ENCODE peak calls at places on chromosomes 6 and 20, in five cellular contexts. E is transverse colon, A is upper lobe of left lung, V is breast epithelium, F is HCT116. G is an unnamed sample.
A peak's percentile ranks its signal among the peaks of the same experiment; 100 is the strongest.

GRCh38 chr20:52859156-52859887 is 112.8 kb upstream of the TSHZ2 start:
- DNase-seq in E (no peak), A (no peak), V (no peak), F (no peak), G (no peak)

GRCh38 chr6:32685603-32686002 is 19.1 kb upstream of the HLA-DQB1 start:
- DNase-seq in E (no peak), A (peak; percentile 25), V (no peak), F (no peak), G (no peak)

GRCh38 chr6:1613631-1614447 is 4.1 kb downstream of the FOXC1 start:
- DNase-seq in E (no peak), A (no peak), V (no peak), F (no peak), G (no peak)

GRCh38 chr6:132401120-132401940 is at the start of gene MOXD1:
- DNase-seq in E (peak; percentile 55), A (peak; percentile 25), V (no peak), F (no peak), G (no peak)

GRCh38 chr20:35093245-35093884 is 758 bp upstream of the TRPC4AP start:
- DNase-seq in E (no peak), A (no peak), V (no peak), F (no peak), G (no peak)

GRCh38 chr6:116218172-116218633 is 35.7 kb downstream of the TSPYL4 start:
- DNase-seq in E (no peak), A (no peak), V (no peak), F (no peak), G (no peak)

GRCh38 chr20:39298116-39298515 is 336.0 kb downstream of the DHX35 start:
- DNase-seq in E (no peak), A (no peak), V (no peak), F (no peak), G (no peak)

GRCh38 chr6:40937491-40937890 is 101.5 kb downstream of the UNC5CL start:
- DNase-seq in E (no peak), A (no peak), V (no peak), F (no peak), G (no peak)

GRCh38 chr20:53691811-53692192 is 98.2 kb upstream of the ZNF217 start:
- DNase-seq in E (no peak), A (no peak), V (no peak), F (no peak), G (no peak)

GRCh38 chr20:13400453-13400852 is 179.4 kb downstream of the ISM1 start:
- DNase-seq in E (no peak), A (no peak), V (no peak), F (no peak), G (no peak)

GRCh38 chr6:70590387-70590786 is 23.7 kb downstream of the SDHAF4 start:
- DNase-seq in E (no peak), A (no peak), V (no peak), F (no peak), G (no peak)

GRCh38 chr20:25706793-25707192 is 10.1 kb upstream of the ZNF337 start:
- DNase-seq in E (no peak), A (no peak), V (no peak), F (no peak), G (no peak)

GRCh38 chr20:35264755-35265154 is 13.2 kb downstream of the MMP24OS start:
- DNase-seq in E (no peak), A (peak; percentile 65), V (peak; percentile 44), F (no peak), G (no peak)

GRCh38 chr6:102114402-102114801 is 720.9 kb downstream of the GRIK2 start:
- DNase-seq in E (no peak), A (no peak), V (no peak), F (peak; percentile 6), G (no peak)

GRCh38 chr20:44247131-44247571 is at the start of gene GDAP1L1:
- DNase-seq in E (no peak), A (no peak), V (no peak), F (no peak), G (no peak)

GRCh38 chr6:74606488-74607135 is 599.2 kb downstream of the COL12A1 start:
- DNase-seq in E (no peak), A (no peak), V (no peak), F (no peak), G (no peak)

GRCh38 chr6:159800141-159800865 is at the start of gene PNLDC1:
- DNase-seq in E (no peak), A (no peak), V (no peak), F (no peak), G (no peak)

GRCh38 chr6:120056085-120056484 is 706.5 kb upstream of the MAN1A1 start:
- DNase-seq in E (no peak), A (no peak), V (no peak), F (no peak), G (no peak)

GRCh38 chr6:157563611-157564284 is 182.8 kb downstream of the ZDHHC14 start:
- DNase-seq in E (no peak), A (no peak), V (no peak), F (no peak), G (no peak)

GRCh38 chr6:134174790-134175531 is 122.5 kb upstream of the SLC2A12 start:
- DNase-seq in E (peak; percentile 96), A (peak; percentile 94), V (peak; percentile 85), F (peak; percentile 73), G (peak; percentile 93)

GRCh38 chr20:50462093-50462685 is 48.0 kb upstream of the PTPN1 start:
- DNase-seq in E (no peak), A (no peak), V (no peak), F (no peak), G (no peak)

GRCh38 chr6:32968093-32968769 is at the start of gene BRD2:
- DNase-seq in E (peak; percentile 97), A (peak; percentile 95), V (peak; percentile 95), F (peak; percentile 93), G (peak; percentile 93)

GRCh38 chr20:53811577-53811976 is 217.9 kb upstream of the ZNF217 start:
- DNase-seq in E (no peak), A (no peak), V (no peak), F (no peak), G (no peak)

GRCh38 chr6:155107432-155108069 is 112.4 kb downstream of the TIAM2 start:
- DNase-seq in E (no peak), A (no peak), V (no peak), F (no peak), G (no peak)

GRCh38 chr6:73695619-73696421 is at the start of gene CD109:
- DNase-seq in E (peak; percentile 11), A (peak; percentile 44), V (no peak), F (peak; percentile 78), G (peak; percentile 21)

GRCh38 chr6:53483423-53484353 is 61.2 kb downstream of the GCLC start:
- DNase-seq in E (no peak), A (peak; percentile 42), V (peak; percentile 43), F (no peak), G (peak; percentile 70)

GRCh38 chr20:10609726-10610125 is 64.1 kb downstream of the JAG1 start:
- DNase-seq in E (no peak), A (no peak), V (no peak), F (no peak), G (no peak)

GRCh38 chr6:74128536-74128935 is 432.5 kb downstream of the CD109 start:
- DNase-seq in E (no peak), A (no peak), V (no peak), F (no peak), G (no peak)

GRCh38 chr6:26623339-26623859 is 26.6 kb downstream of the ABT1 start:
- DNase-seq in E (no peak), A (no peak), V (no peak), F (no peak), G (no peak)

GRCh38 chr20:41279546-41280225 is 37.8 kb downstream of the ZHX3 start:
- DNase-seq in E (no peak), A (no peak), V (no peak), F (no peak), G (no peak)

GRCh38 chr20:63775096-63775978 is 35.8 kb downstream of the SLC2A4RG start:
- DNase-seq in E (no peak), A (no peak), V (no peak), F (no peak), G (no peak)
- TF ChIP-seq POLR2AphosphoS5 in E (no peak), A (no peak), V (no peak), F (no peak), G (no peak)

GRCh38 chr20:33444797-33445560 is 1.4 kb upstream of the SNTA1 start:
- DNase-seq in E (peak; percentile 23), A (no peak), V (no peak), F (no peak), G (no peak)

GRCh38 chr20:33441142-33441955 is 2.2 kb downstream of the SNTA1 start:
- DNase-seq in E (no peak), A (no peak), V (no peak), F (no peak), G (no peak)

GRCh38 chr20:33442136-33443005 is 1.2 kb downstream of the SNTA1 start:
- DNase-seq in E (peak; percentile 11), A (no peak), V (no peak), F (no peak), G (no peak)

GRCh38 chr20:33443512-33444239 is at the start of gene SNTA1:
- DNase-seq in E (peak; percentile 96), A (peak; percentile 99), V (peak; percentile 90), F (no peak), G (peak; percentile 93)

GRCh38 chr20:33443006-33443511 is 504 bp downstream of the SNTA1 start:
- DNase-seq in E (peak; percentile 27), A (no peak), V (no peak), F (no peak), G (no peak)
- TF ChIP-seq POLR2A in E (no peak), A (no peak), V (no peak), F (no peak), G (no peak)

DNA sequence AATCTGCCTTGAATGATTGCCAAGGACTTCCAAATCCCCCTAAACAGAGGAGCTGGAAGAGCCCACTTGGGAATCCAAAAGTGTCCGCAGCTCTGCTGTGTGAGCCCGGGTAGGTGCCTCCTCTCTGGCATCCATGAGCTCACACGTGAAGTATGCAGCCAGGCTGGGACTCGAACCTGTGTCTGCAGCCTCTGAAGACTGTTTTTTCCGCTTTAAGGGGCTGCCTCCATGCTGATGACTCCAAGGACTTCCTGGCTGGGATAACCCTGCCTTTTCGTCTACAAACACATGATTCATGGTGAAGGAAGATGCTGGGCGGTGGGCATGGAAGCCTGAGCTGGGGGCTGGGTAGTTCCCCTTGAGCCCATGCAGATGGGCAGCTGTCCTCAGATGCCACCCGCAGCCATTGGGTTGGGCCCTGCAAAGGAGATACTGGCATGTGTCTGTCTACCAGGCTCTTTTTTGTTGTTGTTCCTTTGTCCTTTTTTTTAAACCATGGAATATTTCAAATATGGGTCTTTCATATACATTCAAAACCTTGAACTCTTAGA is 25.4 kb upstream of the CSNK2A1 start:
- DNase-seq in E (no peak), A (no peak), V (no peak), F (no peak), G (no peak)
- TF ChIP-seq CTCF in E (no peak), A (no peak), V (no peak), F (no peak), G (no peak)

GRCh38 chr20:62301773-62302340 is 940 bp upstream of the ADRM1 start:
- DNase-seq in E (peak; percentile 93), A (peak; percentile 95), V (peak; percentile 91), F (peak; percentile 89), G (peak; percentile 87)
- TF ChIP-seq POLR2AphosphoS5 in E (peak; percentile 41), A (peak; percentile 70), V (peak; percentile 76), F (peak; percentile 57), G (peak; percentile 77)

GRCh38 chr6:146190581-146190980 is 161.7 kb downstream of the GRM1 start:
- DNase-seq in E (no peak), A (no peak), V (no peak), F (no peak), G (no peak)
- TF ChIP-seq POLR2A in E (no peak), A (no peak), V (no peak), F (no peak), G (no peak)

GRCh38 chr20:21702553-21703467 is 2.7 kb upstream of the PAX1 start:
- DNase-seq in E (peak; percentile 41), A (peak; percentile 41), V (peak; percentile 23), F (no peak), G (peak; percentile 45)
- TF ChIP-seq CTCF in E (peak; percentile 27), A (no peak), V (no peak), F (no peak), G (peak; percentile 40)

G was measured in prostate gland.